ENCODE peak calls at places on chromosomes 7 and 10, in four cellular contexts. One of them, this sample, is unnamed.

GRCh38 chr7:84538268-84538667 is 343.7 kb upstream of the SEMA3A start:
- DNase-seq in heart right ventricle: no peak
- DNase-seq in stomach: no peak
- DNase-seq in spleen: no peak
- DNase-seq in this sample: no peak

GRCh38 chr7:1654111-1654510 is 16.0 kb upstream of the ELFN1 start:
- DNase-seq in spleen: no peak
- DNase-seq in stomach: no peak
- DNase-seq in heart right ventricle: no peak
- DNase-seq in this sample: no peak

GRCh38 chr7:88116395-88116794 is 103.4 kb downstream of the SRI start:
- DNase-seq in spleen: no peak
- DNase-seq in heart right ventricle: no peak
- DNase-seq in stomach: no peak
- DNase-seq in this sample: no peak

GRCh38 chr10:47287365-47287802 is 12.6 kb upstream of the GDF10 start:
- DNase-seq in heart right ventricle: peak; percentile 62
- DNase-seq in spleen: peak; percentile 54
- DNase-seq in stomach: no peak
- DNase-seq in this sample: peak; percentile 57

GRCh38 chr10:79904671-79905321 is 44.1 kb downstream of the SFTPD start:
- DNase-seq in heart right ventricle: peak; percentile 73
- DNase-seq in stomach: peak; percentile 71
- DNase-seq in spleen: peak; percentile 87
- DNase-seq in this sample: no peak

GRCh38 chr7:99618726-99619125 is 2.0 kb downstream of the ZSCAN25 start:
- DNase-seq in spleen: no peak
- DNase-seq in heart right ventricle: no peak
- DNase-seq in stomach: no peak
- DNase-seq in this sample: no peak

GRCh38 chr7:154576604-154577003 is 426.3 kb downstream of the PAXIP1 start:
- DNase-seq in spleen: no peak
- DNase-seq in stomach: no peak
- DNase-seq in heart right ventricle: no peak
- DNase-seq in this sample: no peak

GRCh38 chr10:94092848-94093247 is 99.1 kb downstream of the PLCE1 start:
- DNase-seq in spleen: no peak
- DNase-seq in stomach: no peak
- DNase-seq in heart right ventricle: peak; percentile 18
- DNase-seq in this sample: no peak

GRCh38 chr10:89332718-89333281 is 5.0 kb downstream of the IFIT3 start:
- DNase-seq in heart right ventricle: no peak
- DNase-seq in spleen: no peak
- DNase-seq in stomach: no peak
- DNase-seq in this sample: no peak

GRCh38 chr7:66505531-66506451 is 122.9 kb upstream of the KCTD7 start:
- DNase-seq in spleen: peak; percentile 81
- DNase-seq in stomach: peak; percentile 33
- DNase-seq in heart right ventricle: no peak
- DNase-seq in this sample: no peak

GRCh38 chr7:43502941-43503340 is 80.0 kb upstream of the STK17A start:
- DNase-seq in spleen: no peak
- DNase-seq in heart right ventricle: no peak
- DNase-seq in stomach: no peak
- DNase-seq in this sample: no peak

GRCh38 chr10:100519321-100520051 is at the start of gene SEC31B:
- DNase-seq in heart right ventricle: peak; percentile 51
- DNase-seq in spleen: peak; percentile 82
- DNase-seq in stomach: peak; percentile 46
- DNase-seq in this sample: peak; percentile 67

GRCh38 chr7:75876126-75876881 is 2.5 kb upstream of the RHBDD2 start:
- DNase-seq in stomach: no peak
- DNase-seq in heart right ventricle: no peak
- DNase-seq in spleen: no peak
- DNase-seq in this sample: no peak
- H3K27ac ChIP-seq in stomach: no peak overlapping the region
- H3K27ac ChIP-seq in heart right ventricle: no peak overlapping the region
- H3K27ac ChIP-seq in spleen: peak overlapping the region; percentile 61
- H3K27ac ChIP-seq in this sample: no peak overlapping the region

DNA sequence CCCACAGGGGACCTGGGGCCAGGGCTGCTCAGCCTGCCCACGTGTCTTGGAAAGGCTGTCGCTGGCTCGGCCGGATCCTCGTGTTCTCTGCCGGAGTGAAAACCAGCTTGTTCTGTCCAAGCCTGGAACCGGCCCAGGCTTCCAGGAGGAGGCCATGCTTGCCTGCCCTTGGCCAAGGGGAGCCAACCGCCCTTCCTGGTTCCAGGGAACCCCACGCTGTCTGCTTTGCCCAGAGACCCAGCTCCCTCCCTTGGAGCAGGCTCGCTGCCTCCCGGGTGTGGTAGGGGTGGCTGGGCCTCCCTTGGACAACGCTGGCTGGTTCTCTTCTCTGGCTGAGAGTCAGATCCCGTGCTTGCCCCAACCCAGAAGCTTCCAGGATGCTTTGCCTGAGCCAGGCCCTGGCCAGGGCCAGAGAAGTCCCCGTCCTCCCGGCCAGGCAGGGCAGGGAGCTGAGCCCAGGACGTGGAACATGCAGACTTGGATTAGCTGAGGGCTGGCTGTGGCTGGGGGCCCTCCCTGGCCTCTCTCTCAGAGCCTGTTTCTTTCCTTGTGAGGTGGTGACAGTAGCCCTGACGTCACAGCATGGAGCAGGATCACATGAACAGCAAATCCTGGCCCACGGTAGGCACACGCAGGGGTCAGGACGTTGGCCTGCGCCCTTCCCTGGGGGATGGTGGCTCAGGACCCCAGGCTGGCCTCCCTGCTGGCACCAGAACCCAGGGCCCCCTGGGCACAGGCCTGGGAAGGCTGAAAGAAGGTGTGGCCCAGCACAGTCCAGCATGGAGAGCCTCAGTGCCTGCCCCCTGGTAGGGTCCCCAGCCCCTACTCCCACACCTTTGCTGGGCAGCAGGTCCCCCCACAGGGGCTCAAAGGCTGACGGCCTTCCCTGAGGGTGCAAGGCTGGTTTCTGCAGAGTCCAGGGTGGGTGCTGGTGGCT is 67.5 kb downstream of the PWWP2B start:
- DNase-seq in heart right ventricle: peak; percentile 82
- DNase-seq in spleen: peak; percentile 62
- DNase-seq in stomach: peak; percentile 93
- DNase-seq in this sample: peak; percentile 91
- H3K4me1 ChIP-seq in heart right ventricle: peaks cover 68% of the 10 kb centered on the region
- H3K4me1 ChIP-seq in spleen: peaks cover 5% of the 10 kb centered on the region
- H3K4me1 ChIP-seq in stomach: peaks cover 74% of the 10 kb centered on the region
- H3K4me1 ChIP-seq in this sample: peaks cover 24% of the 10 kb centered on the region

GRCh38 chr7:11587814-11588213 is 244.2 kb downstream of the THSD7A start:
- DNase-seq in spleen: no peak
- DNase-seq in heart right ventricle: no peak
- DNase-seq in stomach: no peak
- DNase-seq in this sample: no peak

GRCh38 chr7:11591943-11592342 is 240.1 kb downstream of the THSD7A start:
- DNase-seq in stomach: no peak
- DNase-seq in spleen: no peak
- DNase-seq in heart right ventricle: no peak
- DNase-seq in this sample: no peak

GRCh38 chr7:11587048-11587447 is 244.9 kb downstream of the THSD7A start:
- DNase-seq in heart right ventricle: no peak
- DNase-seq in spleen: no peak
- DNase-seq in stomach: no peak
- DNase-seq in this sample: no peak

GRCh38 chr7:11592699-11593098 is 239.3 kb downstream of the THSD7A start:
- DNase-seq in heart right ventricle: no peak
- DNase-seq in spleen: no peak
- DNase-seq in stomach: no peak
- DNase-seq in this sample: no peak

DNA sequence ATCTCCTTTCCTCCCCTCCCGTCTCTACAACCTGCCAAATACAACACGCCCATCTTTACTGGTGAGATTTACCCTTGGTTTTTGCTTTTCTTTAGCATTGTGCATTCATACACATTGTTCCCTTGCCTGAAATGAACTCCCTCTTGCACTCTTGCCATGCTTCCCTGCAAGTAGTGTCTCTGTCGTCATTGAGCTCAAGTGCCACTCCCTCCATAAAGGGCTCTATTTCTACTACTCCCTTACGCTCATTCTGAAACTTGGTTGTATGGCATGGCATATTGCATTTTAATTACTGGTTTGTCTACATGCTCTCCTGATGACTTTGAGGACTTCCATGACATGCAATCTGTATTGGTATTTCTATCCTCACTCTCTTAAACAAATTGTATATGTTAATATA is 242.7 kb downstream of the THSD7A start:
- DNase-seq in heart right ventricle: no peak
- DNase-seq in spleen: no peak
- DNase-seq in stomach: no peak
- DNase-seq in this sample: no peak
- H3K4me3 ChIP-seq in heart right ventricle: no peak overlapping the region
- H3K4me3 ChIP-seq in spleen: no peak overlapping the region
- H3K4me3 ChIP-seq in stomach: no peak overlapping the region
- H3K4me3 ChIP-seq in this sample: no peak overlapping the region

DNA sequence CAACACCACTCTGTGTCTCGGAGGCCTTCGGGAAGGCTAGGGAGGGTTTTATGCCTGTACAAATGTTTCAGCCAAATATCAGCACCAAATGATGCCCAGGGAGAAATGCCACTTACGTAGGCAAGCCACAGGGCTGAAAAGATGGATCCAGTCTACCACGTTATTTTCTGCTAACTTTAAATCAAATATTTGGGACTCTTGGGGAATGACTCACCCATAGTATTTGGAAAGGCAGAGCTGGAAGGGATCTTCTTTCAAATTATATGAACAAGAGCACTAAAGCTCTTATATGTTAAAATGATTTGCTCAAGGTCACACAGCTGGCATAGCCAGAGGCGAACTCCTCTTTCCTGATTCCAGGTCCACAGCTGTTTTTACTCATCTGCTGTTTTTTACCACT is 591.4 kb downstream of the SORCS1 start:
- DNase-seq in stomach: no peak
- DNase-seq in heart right ventricle: no peak
- DNase-seq in spleen: no peak
- DNase-seq in this sample: no peak
- H3K27ac ChIP-seq in stomach: no peak overlapping the region
- H3K27ac ChIP-seq in heart right ventricle: no peak overlapping the region
- H3K27ac ChIP-seq in spleen: no peak overlapping the region
- H3K27ac ChIP-seq in this sample: no peak overlapping the region

GRCh38 chr7:35257251-35258124 is 3.6 kb upstream of the TBX20 start:
- DNase-seq in spleen: no peak
- DNase-seq in heart right ventricle: no peak
- DNase-seq in stomach: no peak
- DNase-seq in this sample: no peak
- H3K4me1 ChIP-seq in spleen: peaks cover 37% of the 10 kb centered on the region
- H3K4me1 ChIP-seq in heart right ventricle: peaks cover 11% of the 10 kb centered on the region
- H3K4me1 ChIP-seq in stomach: peaks cover 22% of the 10 kb centered on the region
- H3K4me1 ChIP-seq in this sample: no peaks in the 10 kb centered on the region

DNA sequence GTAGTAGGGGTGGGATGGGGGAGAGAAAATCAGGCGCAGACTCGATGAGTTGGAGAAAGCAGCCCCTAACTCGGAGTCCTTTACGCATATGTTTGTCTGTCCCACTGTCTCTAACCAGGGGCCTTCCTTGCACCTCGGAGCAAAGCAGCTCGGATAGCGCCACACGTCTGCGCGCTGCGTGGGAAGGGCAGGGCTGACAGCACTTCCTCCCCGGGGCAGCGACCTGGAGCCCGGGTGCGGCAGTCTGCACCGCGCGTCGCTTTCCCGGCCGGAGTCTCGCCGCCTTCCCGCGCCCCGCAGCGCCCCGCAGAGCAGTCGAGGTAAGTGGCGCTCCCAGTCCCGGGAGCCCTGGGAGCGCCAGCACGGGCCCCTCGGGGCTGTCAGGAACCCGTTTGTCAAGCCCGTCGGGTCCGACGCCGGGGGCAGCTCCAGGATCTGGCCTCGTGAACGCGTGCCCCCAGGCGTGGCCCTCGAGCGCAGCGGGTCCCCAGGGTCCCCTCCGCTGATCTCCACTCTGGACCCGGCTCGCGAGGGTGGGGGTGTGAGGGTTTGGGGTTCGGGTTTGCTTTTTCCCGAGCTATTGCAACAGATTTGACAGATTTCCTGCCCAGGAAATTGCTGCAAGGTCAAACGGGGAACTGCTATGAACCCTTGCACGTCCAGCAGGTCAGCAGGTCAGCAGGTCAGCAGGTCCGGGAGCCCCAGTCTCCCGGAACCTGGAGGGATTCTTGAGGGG is 561 bp downstream of the APBB1IP start:
- DNase-seq in spleen: peak; percentile 94
- DNase-seq in heart right ventricle: no peak
- DNase-seq in stomach: no peak
- DNase-seq in this sample: no peak
- H3K4me3 ChIP-seq in spleen: peak overlapping the region; percentile 62
- H3K4me3 ChIP-seq in heart right ventricle: peak overlapping the region; percentile 32
- H3K4me3 ChIP-seq in stomach: peak overlapping the region; percentile 45
- H3K4me3 ChIP-seq in this sample: peak overlapping the region; percentile 22

GRCh38 chr10:92590623-92591549 is 2.0 kb upstream of the KIF11 start:
- DNase-seq in spleen: peak; percentile 83
- DNase-seq in stomach: no peak
- DNase-seq in heart right ventricle: peak; percentile 67
- DNase-seq in this sample: no peak
- H3K27ac ChIP-seq in spleen: peak overlapping the region; percentile 94
- H3K27ac ChIP-seq in stomach: peak overlapping the region; percentile 86
- H3K27ac ChIP-seq in heart right ventricle: peak overlapping the region; percentile 96
- H3K27ac ChIP-seq in this sample: peak overlapping the region; percentile 96

GRCh38 chr7:28180364-28181147 is at the start of gene JAZF1:
- DNase-seq in stomach: peak; percentile 38
- DNase-seq in heart right ventricle: peak; percentile 75
- DNase-seq in spleen: peak; percentile 92
- DNase-seq in this sample: no peak
- H3K4me1 ChIP-seq in stomach: peaks cover 6% of the 10 kb centered on the region
- H3K4me1 ChIP-seq in heart right ventricle: peaks cover 34% of the 10 kb centered on the region
- H3K4me1 ChIP-seq in spleen: peaks cover 66% of the 10 kb centered on the region
- H3K4me1 ChIP-seq in this sample: no peaks in the 10 kb centered on the region

GRCh38 chr7:94300176-94300835 is 94.4 kb upstream of the COL1A2 start:
- DNase-seq in stomach: no peak
- DNase-seq in heart right ventricle: no peak
- DNase-seq in spleen: no peak
- DNase-seq in this sample: no peak
- H3K4me3 ChIP-seq in stomach: no peak overlapping the region
- H3K4me3 ChIP-seq in heart right ventricle: no peak overlapping the region
- H3K4me3 ChIP-seq in spleen: no peak overlapping the region
- H3K4me3 ChIP-seq in this sample: no peak overlapping the region

GRCh38 chr7:33809218-33809617 is 96.1 kb upstream of the BMPER start:
- DNase-seq in spleen: no peak
- DNase-seq in heart right ventricle: no peak
- DNase-seq in stomach: no peak
- DNase-seq in this sample: no peak
- H3K27ac ChIP-seq in spleen: no peak overlapping the region
- H3K27ac ChIP-seq in heart right ventricle: no peak overlapping the region
- H3K27ac ChIP-seq in stomach: no peak overlapping the region
- H3K27ac ChIP-seq in this sample: no peak overlapping the region

This sample was measured in ascending aorta.